ENCODE peak calls at places on chromosomes 11 and 22, in seven cellular contexts. One of them, this sample, is unnamed.

GRCh38 chr11:104098132-104098531 is 61.7 kb downstream of the DDI1 start:
- DNase-seq in IMR-90: no peak
- DNase-seq in PC-3: no peak
- DNase-seq in tibial nerve: no peak
- DNase-seq in cardiac fibroblast: no peak
- DNase-seq in hepatocyte: no peak
- DNase-seq in cardiac muscle cell: no peak
- DNase-seq in this sample: no peak

GRCh38 chr11:130650456-130651068 is 202.1 kb downstream of the ADAMTS15 start:
- DNase-seq in IMR-90: peak
- DNase-seq in PC-3: no peak
- DNase-seq in tibial nerve: no peak
- DNase-seq in cardiac fibroblast: no peak
- DNase-seq in hepatocyte: no peak
- DNase-seq in cardiac muscle cell: no peak
- DNase-seq in this sample: peak

GRCh38 chr11:125376117-125376516 is 119.9 kb downstream of the FEZ1 start:
- DNase-seq in IMR-90: no peak
- DNase-seq in PC-3: no peak
- DNase-seq in tibial nerve: no peak
- DNase-seq in cardiac fibroblast: no peak
- DNase-seq in hepatocyte: peak
- DNase-seq in cardiac muscle cell: peak
- DNase-seq in this sample: peak

GRCh38 chr11:2267306-2267861 is 3.0 kb downstream of the ASCL2 start:
- DNase-seq in IMR-90: no peak
- DNase-seq in PC-3: no peak
- DNase-seq in tibial nerve: no peak
- DNase-seq in cardiac fibroblast: no peak
- DNase-seq in hepatocyte: no peak
- DNase-seq in cardiac muscle cell: no peak
- DNase-seq in this sample: no peak

GRCh38 chr11:119375629-119376196 is 5.8 kb downstream of the USP2 start:
- DNase-seq in IMR-90: peak
- DNase-seq in PC-3: no peak
- DNase-seq in tibial nerve: peak
- DNase-seq in cardiac fibroblast: peak
- DNase-seq in hepatocyte: no peak
- DNase-seq in cardiac muscle cell: peak
- DNase-seq in this sample: peak

GRCh38 chr11:2166091-2166851 is 5.3 kb upstream of the INS start:
- DNase-seq in IMR-90: no peak
- DNase-seq in PC-3: peak
- DNase-seq in tibial nerve: no peak
- DNase-seq in cardiac fibroblast: peak
- DNase-seq in hepatocyte: peak
- DNase-seq in cardiac muscle cell: peak
- DNase-seq in this sample: no peak

GRCh38 chr22:46145361-46145851 is 4.9 kb upstream of the PPARA start:
- DNase-seq in IMR-90: no peak
- DNase-seq in PC-3: no peak
- DNase-seq in tibial nerve: no peak
- DNase-seq in cardiac fibroblast: no peak
- DNase-seq in hepatocyte: no peak
- DNase-seq in cardiac muscle cell: no peak
- DNase-seq in this sample: no peak

GRCh38 chr22:37533995-37534394 is 14.8 kb upstream of the CARD10 start:
- DNase-seq in IMR-90: peak
- DNase-seq in PC-3: peak
- DNase-seq in tibial nerve: no peak
- DNase-seq in cardiac fibroblast: peak
- DNase-seq in hepatocyte: no peak
- DNase-seq in cardiac muscle cell: peak
- DNase-seq in this sample: peak

GRCh38 chr11:88709567-88709966 is 356.2 kb downstream of the GRM5 start:
- DNase-seq in IMR-90: no peak
- DNase-seq in PC-3: peak
- DNase-seq in tibial nerve: no peak
- DNase-seq in cardiac fibroblast: no peak
- DNase-seq in hepatocyte: no peak
- DNase-seq in cardiac muscle cell: no peak
- DNase-seq in this sample: no peak

GRCh38 chr11:113176971-113177370 is 137.4 kb upstream of the TTC12 start:
- DNase-seq in IMR-90: no peak
- DNase-seq in PC-3: no peak
- DNase-seq in tibial nerve: no peak
- DNase-seq in cardiac fibroblast: peak
- DNase-seq in hepatocyte: no peak
- DNase-seq in cardiac muscle cell: peak
- DNase-seq in this sample: peak

GRCh38 chr22:39677967-39678366 is 107.4 kb downstream of the CACNA1I start:
- DNase-seq in IMR-90: no peak
- DNase-seq in PC-3: no peak
- DNase-seq in tibial nerve: no peak
- DNase-seq in cardiac fibroblast: no peak
- DNase-seq in hepatocyte: no peak
- DNase-seq in cardiac muscle cell: no peak
- DNase-seq in this sample: no peak

GRCh38 chr11:3782963-3783362 is 14.4 kb downstream of the NUP98 start:
- DNase-seq in IMR-90: no peak
- DNase-seq in PC-3: no peak
- DNase-seq in tibial nerve: no peak
- DNase-seq in cardiac fibroblast: no peak
- DNase-seq in hepatocyte: no peak
- DNase-seq in cardiac muscle cell: no peak
- DNase-seq in this sample: no peak

GRCh38 chr22:49906071-49906798 is 12.0 kb downstream of the ALG12 start:
- DNase-seq in IMR-90: no peak
- DNase-seq in PC-3: no peak
- DNase-seq in tibial nerve: no peak
- DNase-seq in cardiac fibroblast: no peak
- DNase-seq in hepatocyte: no peak
- DNase-seq in cardiac muscle cell: no peak
- DNase-seq in this sample: no peak

GRCh38 chr22:17780741-17781318 is 6.6 kb upstream of the BID start:
- DNase-seq in IMR-90: no peak
- DNase-seq in PC-3: no peak
- DNase-seq in tibial nerve: no peak
- DNase-seq in cardiac fibroblast: no peak
- DNase-seq in hepatocyte: no peak
- DNase-seq in cardiac muscle cell: no peak
- DNase-seq in this sample: no peak

GRCh38 chr11:73047773-73048371 is 94.2 kb downstream of the FCHSD2 start:
- DNase-seq in IMR-90: no peak
- DNase-seq in PC-3: peak
- DNase-seq in tibial nerve: no peak
- DNase-seq in cardiac fibroblast: no peak
- DNase-seq in hepatocyte: no peak
- DNase-seq in cardiac muscle cell: no peak
- DNase-seq in this sample: no peak

GRCh38 chr11:4095509-4096230 is 1.1 kb downstream of the RRM1 start:
- DNase-seq in IMR-90: peak
- DNase-seq in PC-3: peak
- DNase-seq in tibial nerve: no peak
- DNase-seq in cardiac fibroblast: peak
- DNase-seq in hepatocyte: peak
- DNase-seq in cardiac muscle cell: peak
- DNase-seq in this sample: peak

GRCh38 chr22:48366056-48366455 is 1461.6 kb downstream of the BRD1 start:
- DNase-seq in IMR-90: no peak
- DNase-seq in PC-3: no peak
- DNase-seq in tibial nerve: no peak
- DNase-seq in cardiac fibroblast: no peak
- DNase-seq in hepatocyte: no peak
- DNase-seq in cardiac muscle cell: no peak
- DNase-seq in this sample: no peak

GRCh38 chr22:30718491-30718890 is 23.8 kb downstream of the OSBP2 start:
- DNase-seq in IMR-90: no peak
- DNase-seq in PC-3: no peak
- DNase-seq in tibial nerve: no peak
- DNase-seq in cardiac fibroblast: no peak
- DNase-seq in hepatocyte: no peak
- DNase-seq in cardiac muscle cell: no peak
- DNase-seq in this sample: no peak

GRCh38 chr11:8928981-8929615 is 3.6 kb downstream of the C11orf16 start:
- DNase-seq in IMR-90: peak
- DNase-seq in PC-3: no peak
- DNase-seq in tibial nerve: no peak
- DNase-seq in cardiac fibroblast: no peak
- DNase-seq in hepatocyte: no peak
- DNase-seq in cardiac muscle cell: no peak
- DNase-seq in this sample: peak

GRCh38 chr11:58316142-58316541 is 42.7 kb downstream of the OR5B17 start:
- DNase-seq in IMR-90: peak
- DNase-seq in PC-3: peak
- DNase-seq in tibial nerve: no peak
- DNase-seq in cardiac fibroblast: peak
- DNase-seq in hepatocyte: no peak
- DNase-seq in cardiac muscle cell: no peak
- DNase-seq in this sample: peak

GRCh38 chr11:71499125-71499524 is 27.9 kb upstream of the KRTAP5-7 start:
- DNase-seq in IMR-90: peak
- DNase-seq in PC-3: no peak
- DNase-seq in tibial nerve: no peak
- DNase-seq in cardiac fibroblast: no peak
- DNase-seq in hepatocyte: no peak
- DNase-seq in cardiac muscle cell: no peak
- DNase-seq in this sample: no peak

GRCh38 chr22:30000566-30000965 is 79.7 kb upstream of the HORMAD2 start:
- DNase-seq in IMR-90: peak
- DNase-seq in PC-3: peak
- DNase-seq in tibial nerve: no peak
- DNase-seq in cardiac fibroblast: peak
- DNase-seq in hepatocyte: no peak
- DNase-seq in cardiac muscle cell: no peak
- DNase-seq in this sample: peak

GRCh38 chr22:45344339-45344738 is 34.6 kb downstream of the FAM118A start:
- DNase-seq in IMR-90: no peak
- DNase-seq in PC-3: no peak
- DNase-seq in tibial nerve: no peak
- DNase-seq in cardiac fibroblast: no peak
- DNase-seq in hepatocyte: peak
- DNase-seq in cardiac muscle cell: peak
- DNase-seq in this sample: peak

DNA sequence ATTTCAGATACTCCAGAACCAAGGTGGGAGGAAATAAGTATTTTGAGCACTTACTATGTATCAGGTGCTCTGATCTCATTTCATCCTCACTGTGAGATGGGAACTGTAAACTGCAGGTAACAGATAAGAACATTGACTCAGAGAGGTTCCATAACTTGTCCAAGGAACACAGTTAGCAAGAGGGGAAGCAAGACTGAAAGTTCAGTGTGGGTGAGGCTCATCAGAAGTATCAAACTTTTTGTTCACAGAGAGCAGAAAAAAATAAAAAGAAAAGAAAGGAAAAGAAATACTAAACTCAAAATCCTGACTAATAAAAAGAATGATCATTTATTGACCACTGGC is 37.1 kb downstream of the RAB30 start:
- DNase-seq in IMR-90: no peak
- DNase-seq in PC-3: no peak
- DNase-seq in tibial nerve: no peak
- DNase-seq in cardiac fibroblast: no peak
- DNase-seq in hepatocyte: no peak
- DNase-seq in cardiac muscle cell: no peak
- DNase-seq in this sample: no peak
- H3K4me3 ChIP-seq in IMR-90: no peak
- H3K4me3 ChIP-seq in PC-3: peak
- H3K4me3 ChIP-seq in tibial nerve: no peak
- H3K4me3 ChIP-seq in cardiac fibroblast: no peak
- H3K4me3 ChIP-seq in hepatocyte: no peak
- H3K4me3 ChIP-seq in cardiac muscle cell: no peak
- H3K4me3 ChIP-seq in this sample: peak

DNA sequence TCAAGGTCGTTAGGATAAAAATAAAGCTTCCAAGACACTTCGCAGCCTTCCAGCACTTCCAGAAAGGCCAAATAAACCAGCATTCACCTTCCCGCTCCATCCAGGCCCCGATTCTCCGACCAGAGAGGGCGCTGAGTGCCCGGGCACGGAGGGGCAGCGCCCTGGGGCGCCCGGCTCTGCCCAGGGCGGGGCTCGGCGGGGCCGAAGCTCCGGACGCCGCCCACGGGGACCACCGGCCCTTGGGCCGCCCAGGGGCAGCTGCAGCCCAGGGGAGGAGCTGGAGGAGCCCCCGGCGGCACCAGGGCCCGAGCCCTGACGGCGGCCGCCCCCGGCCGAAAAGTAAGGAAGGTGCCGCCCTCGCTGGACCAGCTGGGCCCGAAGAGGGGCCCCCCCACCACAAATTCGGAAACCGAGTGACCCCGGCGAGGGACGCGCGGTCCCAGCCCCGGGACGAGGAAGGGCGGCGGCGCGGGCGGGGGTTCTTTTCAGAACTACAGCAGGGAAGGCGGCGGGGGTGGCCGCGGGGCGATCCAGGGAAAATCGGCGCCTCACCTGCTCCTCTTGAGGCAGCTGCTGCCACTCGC is 346 bp downstream of the ATL3 start:
- DNase-seq in IMR-90: no peak
- DNase-seq in PC-3: peak
- DNase-seq in tibial nerve: peak
- DNase-seq in cardiac fibroblast: no peak
- DNase-seq in hepatocyte: peak
- DNase-seq in cardiac muscle cell: peak
- DNase-seq in this sample: no peak
- TF ChIP-seq CTCF in IMR-90: peak
- TF ChIP-seq CTCF in PC-3: peak
- TF ChIP-seq CTCF in tibial nerve: peak
- TF ChIP-seq CTCF in cardiac fibroblast: peak
- TF ChIP-seq CTCF in hepatocyte: peak
- TF ChIP-seq CTCF in cardiac muscle cell: peak
- TF ChIP-seq CTCF in this sample: peak

DNA sequence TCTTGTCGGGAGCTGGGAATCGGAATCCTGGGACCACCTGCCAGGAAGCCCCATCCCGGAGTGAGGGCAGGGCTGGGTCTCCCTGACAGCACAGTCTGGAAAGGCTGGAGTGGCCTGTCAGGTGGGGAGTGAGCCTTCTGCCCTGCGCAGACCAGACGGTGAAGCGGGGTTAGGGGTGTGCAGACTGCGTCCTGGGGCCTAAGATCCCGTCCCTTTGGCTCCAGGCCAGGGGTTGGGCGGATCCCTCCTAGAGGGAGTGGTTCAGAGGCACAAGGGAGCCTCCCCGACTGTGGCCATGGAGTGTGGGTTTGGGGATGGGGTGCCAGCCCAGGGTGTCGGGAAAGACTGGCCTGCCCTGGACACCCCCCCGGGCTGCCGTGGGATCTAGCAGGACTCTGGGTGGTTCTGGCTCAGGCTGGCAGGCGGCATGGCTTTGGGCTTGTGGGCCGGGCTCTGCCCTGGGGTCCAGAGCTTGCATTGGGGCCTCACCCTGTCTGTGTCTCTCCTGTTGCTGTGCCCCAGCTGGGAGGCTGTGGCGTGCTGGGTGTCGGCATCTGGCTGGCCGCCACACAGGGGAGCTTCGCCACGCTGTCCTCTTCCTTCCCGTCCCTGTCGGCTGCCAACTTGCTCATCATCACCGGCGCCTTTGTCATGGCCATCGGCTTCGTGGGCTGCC is 19.5 kb downstream of the TSPAN4 start:
- DNase-seq in IMR-90: no peak
- DNase-seq in PC-3: no peak
- DNase-seq in tibial nerve: no peak
- DNase-seq in cardiac fibroblast: no peak
- DNase-seq in hepatocyte: no peak
- DNase-seq in cardiac muscle cell: no peak
- DNase-seq in this sample: no peak
- H3K4me3 ChIP-seq in IMR-90: no peak
- H3K4me3 ChIP-seq in PC-3: no peak
- H3K4me3 ChIP-seq in tibial nerve: no peak
- H3K4me3 ChIP-seq in cardiac fibroblast: no peak
- H3K4me3 ChIP-seq in hepatocyte: no peak
- H3K4me3 ChIP-seq in cardiac muscle cell: no peak
- H3K4me3 ChIP-seq in this sample: no peak

GRCh38 chr11:76695133-76695532 is 24.6 kb upstream of the LRRC32 start:
- DNase-seq in IMR-90: no peak
- DNase-seq in PC-3: no peak
- DNase-seq in tibial nerve: no peak
- DNase-seq in cardiac fibroblast: no peak
- DNase-seq in hepatocyte: no peak
- DNase-seq in cardiac muscle cell: no peak
- DNase-seq in this sample: no peak
- TF ChIP-seq CTCF in IMR-90: no peak
- TF ChIP-seq CTCF in PC-3: no peak
- TF ChIP-seq CTCF in tibial nerve: no peak
- TF ChIP-seq CTCF in cardiac fibroblast: no peak
- TF ChIP-seq CTCF in hepatocyte: no peak
- TF ChIP-seq CTCF in cardiac muscle cell: no peak
- TF ChIP-seq CTCF in this sample: no peak

This sample was measured in fibroblast of mammary gland.